ENCODE peak calls at places on chromosomes 2 and 18, in nine cellular contexts. Q is BE2C; R is OCI-M1; N is EL; T is kidney; G is stimulated activated CD8-positive, alpha-beta memory T cell treated with anti-CD3 and anti-CD28 coated beads, Interleukin-4, amount 100 ng/mL, for 24 hours; A is iPS-NIHi11; O is NCI-H1417 treated with DMSO at 0.1 percent for 48 hours; E is RWPE1. I is an unnamed sample.

GRCh38 chr2:191578031-191578430 is 99.9 kb upstream of the NABP1 start:
- DNase-seq in A (no peak), R (no peak), Q (no peak), E (no peak), G (no peak), T (no peak), N (no peak), O (no peak), I (no peak)

GRCh38 chr2:234269769-234270204 is 219.3 kb downstream of the SPP2 start:
- DNase-seq in E (no peak), Q (no peak), T (no peak), G (no peak), O (no peak), A (no peak), N (peak), R (no peak), I (no peak)

GRCh38 chr2:153477096-153477555 is 1.4 kb downstream of the RPRM start:
- DNase-seq in O (peak), R (no peak), E (no peak), Q (peak), G (no peak), A (peak), T (peak), N (no peak), I (no peak)

GRCh38 chr18:12113999-12114646 is 20.5 kb downstream of the ANKRD62 start:
- DNase-seq in E (no peak), A (no peak), T (no peak), Q (no peak), R (no peak), G (no peak), N (no peak), O (no peak), I (no peak)

GRCh38 chr18:63366270-63366990 is 576 bp downstream of the KDSR start:
- DNase-seq in G (peak), E (peak), R (peak), A (peak), T (peak), O (no peak), Q (peak), N (peak), I (peak)

GRCh38 chr2:20381457-20381856 is 30.8 kb upstream of the PUM2 start:
- DNase-seq in G (no peak), N (peak), Q (peak), R (no peak), T (no peak), O (peak), A (peak), E (no peak), I (no peak)

GRCh38 chr2:215579809-215580208 is 143.9 kb upstream of the FN1 start:
- DNase-seq in T (no peak), R (no peak), O (no peak), E (peak), G (no peak), N (peak), A (no peak), Q (no peak), I (peak)

GRCh38 chr2:37849908-37850307 is 75.2 kb upstream of the RMDN2 start:
- DNase-seq in T (no peak), O (no peak), Q (no peak), E (no peak), N (no peak), A (no peak), G (no peak), R (no peak), I (no peak)

GRCh38 chr2:26801342-26801741 is 15.5 kb downstream of the CENPA start:
- DNase-seq in A (no peak), R (no peak), O (no peak), Q (peak), T (no peak), G (no peak), N (no peak), E (no peak), I (no peak)

I was measured in HS-5.